ENCODE peak calls at places on chromosomes 1 and 21, in six cellular contexts. One of them, this sample, is unnamed.

GRCh38 chr1:89566761-89567174 is 42.1 kb downstream of the LRRC8B start:
- DNase-seq in cardiac fibroblast: peak; percentile 75
- DNase-seq in dorsolateral prefrontal cortex: peak; percentile 68
- DNase-seq in mammary epithelial cell: no peak
- DNase-seq in upper lobe of right lung: peak; percentile 68
- DNase-seq in IMR-90: peak; percentile 13
- DNase-seq in this sample: peak; percentile 38

GRCh38 chr1:182699673-182700350 is 15.4 kb upstream of the RGS8 start:
- DNase-seq in IMR-90: no peak
- DNase-seq in mammary epithelial cell: no peak
- DNase-seq in upper lobe of right lung: no peak
- DNase-seq in cardiac fibroblast: no peak
- DNase-seq in dorsolateral prefrontal cortex: no peak
- DNase-seq in this sample: no peak

GRCh38 chr1:220281159-220281574 is 8.9 kb upstream of the RAB3GAP2 start:
- DNase-seq in cardiac fibroblast: peak; percentile 47
- DNase-seq in IMR-90: peak; percentile 33
- DNase-seq in mammary epithelial cell: peak; percentile 32
- DNase-seq in upper lobe of right lung: no peak
- DNase-seq in dorsolateral prefrontal cortex: no peak
- DNase-seq in this sample: peak; percentile 61

GRCh38 chr1:201598396-201598795 is 59.5 kb downstream of the NAV1 start:
- DNase-seq in cardiac fibroblast: no peak
- DNase-seq in IMR-90: no peak
- DNase-seq in dorsolateral prefrontal cortex: peak; percentile 26
- DNase-seq in upper lobe of right lung: peak; percentile 32
- DNase-seq in mammary epithelial cell: no peak
- DNase-seq in this sample: no peak

GRCh38 chr1:110076789-110077500 is 6.5 kb upstream of the ALX3 start:
- DNase-seq in dorsolateral prefrontal cortex: no peak
- DNase-seq in mammary epithelial cell: no peak
- DNase-seq in cardiac fibroblast: no peak
- DNase-seq in IMR-90: no peak
- DNase-seq in upper lobe of right lung: no peak
- DNase-seq in this sample: no peak

GRCh38 chr1:172746091-172746949 is 87.4 kb downstream of the FASLG start:
- DNase-seq in IMR-90: peak; percentile 99
- DNase-seq in mammary epithelial cell: peak; percentile 99
- DNase-seq in dorsolateral prefrontal cortex: no peak
- DNase-seq in upper lobe of right lung: no peak
- DNase-seq in cardiac fibroblast: peak; percentile 99
- DNase-seq in this sample: peak; percentile 100

GRCh38 chr1:22418852-22419480 is 32.7 kb upstream of the ZBTB40 start:
- DNase-seq in mammary epithelial cell: no peak
- DNase-seq in IMR-90: peak; percentile 59
- DNase-seq in cardiac fibroblast: peak; percentile 42
- DNase-seq in dorsolateral prefrontal cortex: no peak
- DNase-seq in upper lobe of right lung: no peak
- DNase-seq in this sample: peak; percentile 21

GRCh38 chr21:40731206-40731605 is 115.8 kb downstream of the DSCAM start:
- DNase-seq in cardiac fibroblast: no peak
- DNase-seq in upper lobe of right lung: no peak
- DNase-seq in dorsolateral prefrontal cortex: no peak
- DNase-seq in mammary epithelial cell: no peak
- DNase-seq in IMR-90: no peak
- DNase-seq in this sample: no peak

GRCh38 chr1:155277070-155277895 is at the start of gene HCN3:
- DNase-seq in upper lobe of right lung: peak; percentile 99
- DNase-seq in IMR-90: peak; percentile 93
- DNase-seq in cardiac fibroblast: peak; percentile 96
- DNase-seq in mammary epithelial cell: peak; percentile 90
- DNase-seq in dorsolateral prefrontal cortex: peak; percentile 99
- DNase-seq in this sample: peak; percentile 94

GRCh38 chr1:95642035-95642434 is 408.0 kb downstream of the RWDD3 start:
- DNase-seq in mammary epithelial cell: no peak
- DNase-seq in IMR-90: no peak
- DNase-seq in upper lobe of right lung: no peak
- DNase-seq in dorsolateral prefrontal cortex: no peak
- DNase-seq in cardiac fibroblast: no peak
- DNase-seq in this sample: no peak

GRCh38 chr1:35726814-35727433 is 8.2 kb upstream of the C1orf216 start:
- DNase-seq in cardiac fibroblast: peak; percentile 71
- DNase-seq in upper lobe of right lung: no peak
- DNase-seq in IMR-90: peak; percentile 58
- DNase-seq in mammary epithelial cell: peak; percentile 22
- DNase-seq in dorsolateral prefrontal cortex: peak; percentile 71
- DNase-seq in this sample: peak; percentile 57

GRCh38 chr1:217067642-217068041 is 344.4 kb upstream of the ESRRG start:
- DNase-seq in IMR-90: no peak
- DNase-seq in dorsolateral prefrontal cortex: no peak
- DNase-seq in cardiac fibroblast: no peak
- DNase-seq in upper lobe of right lung: no peak
- DNase-seq in mammary epithelial cell: peak; percentile 56
- DNase-seq in this sample: no peak

GRCh38 chr1:96515430-96515829 is 206.2 kb upstream of the PTBP2 start:
- DNase-seq in dorsolateral prefrontal cortex: no peak
- DNase-seq in upper lobe of right lung: no peak
- DNase-seq in IMR-90: no peak
- DNase-seq in mammary epithelial cell: no peak
- DNase-seq in cardiac fibroblast: no peak
- DNase-seq in this sample: no peak

GRCh38 chr1:81004011-81004410 is 796.7 kb upstream of the ADGRL2 start:
- DNase-seq in upper lobe of right lung: no peak
- DNase-seq in cardiac fibroblast: no peak
- DNase-seq in IMR-90: no peak
- DNase-seq in mammary epithelial cell: no peak
- DNase-seq in dorsolateral prefrontal cortex: no peak
- DNase-seq in this sample: no peak

GRCh38 chr1:228089520-228090380 is 7.2 kb downstream of the ARF1 start:
- DNase-seq in cardiac fibroblast: no peak
- DNase-seq in mammary epithelial cell: no peak
- DNase-seq in upper lobe of right lung: peak; percentile 57
- DNase-seq in IMR-90: no peak
- DNase-seq in dorsolateral prefrontal cortex: peak; percentile 41
- DNase-seq in this sample: no peak

GRCh38 chr1:56456426-56457101 is 122.8 kb downstream of the PLPP3 start:
- DNase-seq in mammary epithelial cell: peak; percentile 58
- DNase-seq in upper lobe of right lung: no peak
- DNase-seq in IMR-90: peak; percentile 84
- DNase-seq in cardiac fibroblast: peak; percentile 86
- DNase-seq in dorsolateral prefrontal cortex: no peak
- DNase-seq in this sample: peak; percentile 93

GRCh38 chr21:36125513-36126121 is 9.3 kb upstream of the CBR3 start:
- DNase-seq in upper lobe of right lung: peak; percentile 70
- DNase-seq in IMR-90: peak; percentile 70
- DNase-seq in dorsolateral prefrontal cortex: no peak
- DNase-seq in mammary epithelial cell: peak; percentile 38
- DNase-seq in cardiac fibroblast: peak; percentile 72
- DNase-seq in this sample: peak; percentile 61

GRCh38 chr1:8911416-8912309 is 33.2 kb upstream of the ENO1 start:
- DNase-seq in cardiac fibroblast: no peak
- DNase-seq in mammary epithelial cell: peak; percentile 76
- DNase-seq in IMR-90: no peak
- DNase-seq in dorsolateral prefrontal cortex: no peak
- DNase-seq in upper lobe of right lung: no peak
- DNase-seq in this sample: no peak

GRCh38 chr1:83961571-83962295 is 37.2 kb downstream of the TTLL7 start:
- DNase-seq in IMR-90: peak; percentile 15
- DNase-seq in mammary epithelial cell: no peak
- DNase-seq in upper lobe of right lung: no peak
- DNase-seq in cardiac fibroblast: peak; percentile 25
- DNase-seq in dorsolateral prefrontal cortex: no peak
- DNase-seq in this sample: peak; percentile 18
- H3K4me3 ChIP-seq in IMR-90: no peak overlapping the region
- H3K4me3 ChIP-seq in mammary epithelial cell: no peak overlapping the region
- H3K4me3 ChIP-seq in upper lobe of right lung: no peak overlapping the region
- H3K4me3 ChIP-seq in cardiac fibroblast: no peak overlapping the region
- H3K4me3 ChIP-seq in dorsolateral prefrontal cortex: peak overlapping the region; percentile 15
- H3K4me3 ChIP-seq in this sample: no peak overlapping the region

GRCh38 chr1:94022471-94023189 is 98.3 kb downstream of the ABCA4 start:
- DNase-seq in IMR-90: peak; percentile 96
- DNase-seq in cardiac fibroblast: peak; percentile 98
- DNase-seq in dorsolateral prefrontal cortex: no peak
- DNase-seq in upper lobe of right lung: no peak
- DNase-seq in mammary epithelial cell: peak; percentile 96
- DNase-seq in this sample: peak; percentile 98
- TF ChIP-seq CTCF in IMR-90: no peak
- TF ChIP-seq CTCF in cardiac fibroblast: no peak
- TF ChIP-seq CTCF in dorsolateral prefrontal cortex: no peak
- TF ChIP-seq CTCF in upper lobe of right lung: no peak
- TF ChIP-seq CTCF in mammary epithelial cell: peak; percentile 14
- TF ChIP-seq CTCF in this sample: no peak

GRCh38 chr1:20609541-20609940 is 20.6 kb downstream of the CDA start:
- DNase-seq in mammary epithelial cell: no peak
- DNase-seq in IMR-90: no peak
- DNase-seq in upper lobe of right lung: no peak
- DNase-seq in cardiac fibroblast: no peak
- DNase-seq in dorsolateral prefrontal cortex: no peak
- DNase-seq in this sample: no peak
- H3K4me3 ChIP-seq in mammary epithelial cell: no peak overlapping the region
- H3K4me3 ChIP-seq in IMR-90: no peak overlapping the region
- H3K4me3 ChIP-seq in upper lobe of right lung: no peak overlapping the region
- H3K4me3 ChIP-seq in cardiac fibroblast: no peak overlapping the region
- H3K4me3 ChIP-seq in dorsolateral prefrontal cortex: no peak overlapping the region
- H3K4me3 ChIP-seq in this sample: no peak overlapping the region

DNA sequence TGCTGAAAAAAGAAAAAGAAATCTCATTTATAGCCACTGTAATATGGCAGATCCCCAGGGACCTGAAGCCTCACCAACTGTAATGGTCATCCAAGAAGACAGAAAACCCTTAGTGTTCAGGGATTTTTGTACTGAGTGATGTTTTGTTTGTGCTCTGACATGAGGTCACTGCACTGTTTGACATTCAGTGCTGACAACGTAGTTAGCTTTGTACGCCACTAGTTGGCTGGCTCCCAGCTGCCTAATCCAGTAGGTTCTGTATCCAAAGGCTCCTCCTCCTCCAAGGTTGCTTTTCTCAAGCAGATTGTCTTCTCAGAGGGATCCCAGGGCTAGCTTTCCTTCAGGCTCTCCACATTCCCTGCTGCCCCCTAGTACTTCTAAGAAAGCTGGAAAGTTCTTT is 9.5 kb upstream of the YRDC start:
- DNase-seq in IMR-90: peak; percentile 40
- DNase-seq in cardiac fibroblast: no peak
- DNase-seq in dorsolateral prefrontal cortex: peak; percentile 64
- DNase-seq in mammary epithelial cell: no peak
- DNase-seq in upper lobe of right lung: no peak
- DNase-seq in this sample: peak; percentile 53
- TF ChIP-seq CTCF in IMR-90: no peak
- TF ChIP-seq CTCF in cardiac fibroblast: no peak
- TF ChIP-seq CTCF in dorsolateral prefrontal cortex: no peak
- TF ChIP-seq CTCF in mammary epithelial cell: no peak
- TF ChIP-seq CTCF in upper lobe of right lung: no peak
- TF ChIP-seq CTCF in this sample: no peak

GRCh38 chr1:207791290-207791689 is 39.4 kb downstream of the CD46 start:
- DNase-seq in IMR-90: no peak
- DNase-seq in mammary epithelial cell: no peak
- DNase-seq in cardiac fibroblast: no peak
- DNase-seq in dorsolateral prefrontal cortex: no peak
- DNase-seq in upper lobe of right lung: no peak
- DNase-seq in this sample: no peak

GRCh38 chr1:207793327-207793726 is 41.5 kb downstream of the CD46 start:
- DNase-seq in cardiac fibroblast: no peak
- DNase-seq in dorsolateral prefrontal cortex: no peak
- DNase-seq in IMR-90: no peak
- DNase-seq in mammary epithelial cell: no peak
- DNase-seq in upper lobe of right lung: no peak
- DNase-seq in this sample: no peak

GRCh38 chr1:207789792-207790787 is 38.2 kb downstream of the CD46 start:
- DNase-seq in upper lobe of right lung: no peak
- DNase-seq in IMR-90: peak; percentile 43
- DNase-seq in mammary epithelial cell: peak; percentile 52
- DNase-seq in dorsolateral prefrontal cortex: no peak
- DNase-seq in cardiac fibroblast: no peak
- DNase-seq in this sample: no peak

GRCh38 chr1:207787776-207788175 is 35.9 kb downstream of the CD46 start:
- DNase-seq in mammary epithelial cell: peak; percentile 53
- DNase-seq in cardiac fibroblast: peak; percentile 43
- DNase-seq in dorsolateral prefrontal cortex: no peak
- DNase-seq in IMR-90: peak; percentile 46
- DNase-seq in upper lobe of right lung: no peak
- DNase-seq in this sample: peak; percentile 37

GRCh38 chr1:207789386-207789785 is 37.5 kb downstream of the CD46 start:
- DNase-seq in cardiac fibroblast: no peak
- DNase-seq in IMR-90: no peak
- DNase-seq in mammary epithelial cell: no peak
- DNase-seq in upper lobe of right lung: no peak
- DNase-seq in dorsolateral prefrontal cortex: no peak
- DNase-seq in this sample: no peak
- H3K4me3 ChIP-seq in cardiac fibroblast: no peak overlapping the region
- H3K4me3 ChIP-seq in IMR-90: no peak overlapping the region
- H3K4me3 ChIP-seq in mammary epithelial cell: no peak overlapping the region
- H3K4me3 ChIP-seq in upper lobe of right lung: no peak overlapping the region
- H3K4me3 ChIP-seq in dorsolateral prefrontal cortex: no peak overlapping the region
- H3K4me3 ChIP-seq in this sample: no peak overlapping the region

GRCh38 chr1:237041795-237042466 is at the start of gene RYR2:
- DNase-seq in mammary epithelial cell: no peak
- DNase-seq in dorsolateral prefrontal cortex: peak; percentile 52
- DNase-seq in IMR-90: no peak
- DNase-seq in upper lobe of right lung: no peak
- DNase-seq in cardiac fibroblast: no peak
- DNase-seq in this sample: no peak
- TF ChIP-seq CTCF in mammary epithelial cell: peak; percentile 30
- TF ChIP-seq CTCF in dorsolateral prefrontal cortex: peak; percentile 63
- TF ChIP-seq CTCF in IMR-90: no peak
- TF ChIP-seq CTCF in upper lobe of right lung: peak; percentile 54
- TF ChIP-seq CTCF in cardiac fibroblast: peak; percentile 3
- TF ChIP-seq CTCF in this sample: no peak

DNA sequence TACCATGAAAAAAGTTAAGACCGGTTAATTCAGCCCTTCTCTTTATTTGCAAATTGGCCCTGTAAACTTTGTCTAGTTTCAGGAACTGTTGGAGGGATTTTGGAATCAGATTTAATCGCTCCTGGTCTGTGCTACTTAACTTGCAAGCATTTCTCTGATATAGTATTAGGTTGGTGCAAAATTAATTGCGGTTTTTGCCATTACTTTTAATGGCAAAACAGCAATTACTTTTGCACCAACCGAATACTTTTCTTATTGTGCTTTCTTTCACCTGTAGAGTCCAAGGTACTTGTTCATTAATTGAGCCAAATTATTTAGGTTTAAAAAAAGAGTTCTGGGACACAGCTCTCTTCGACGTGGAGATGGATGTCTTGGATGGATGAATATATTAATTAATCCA is 92.8 kb upstream of the HNRNPU start:
- DNase-seq in IMR-90: no peak
- DNase-seq in upper lobe of right lung: no peak
- DNase-seq in dorsolateral prefrontal cortex: no peak
- DNase-seq in mammary epithelial cell: no peak
- DNase-seq in cardiac fibroblast: no peak
- DNase-seq in this sample: no peak
- H3K4me3 ChIP-seq in IMR-90: no peak overlapping the region
- H3K4me3 ChIP-seq in upper lobe of right lung: no peak overlapping the region
- H3K4me3 ChIP-seq in dorsolateral prefrontal cortex: no peak overlapping the region
- H3K4me3 ChIP-seq in mammary epithelial cell: no peak overlapping the region
- H3K4me3 ChIP-seq in cardiac fibroblast: no peak overlapping the region
- H3K4me3 ChIP-seq in this sample: no peak overlapping the region

GRCh38 chr1:83588140-83588539 is 410.8 kb downstream of the TTLL7 start:
- DNase-seq in cardiac fibroblast: no peak
- DNase-seq in dorsolateral prefrontal cortex: no peak
- DNase-seq in IMR-90: no peak
- DNase-seq in upper lobe of right lung: no peak
- DNase-seq in mammary epithelial cell: no peak
- DNase-seq in this sample: no peak

GRCh38 chr1:83581747-83582146 is 417.2 kb downstream of the TTLL7 start:
- DNase-seq in cardiac fibroblast: no peak
- DNase-seq in dorsolateral prefrontal cortex: no peak
- DNase-seq in upper lobe of right lung: no peak
- DNase-seq in IMR-90: no peak
- DNase-seq in mammary epithelial cell: no peak
- DNase-seq in this sample: no peak

GRCh38 chr1:83583351-83584014 is 415.4 kb downstream of the TTLL7 start:
- DNase-seq in IMR-90: no peak
- DNase-seq in upper lobe of right lung: no peak
- DNase-seq in mammary epithelial cell: no peak
- DNase-seq in cardiac fibroblast: no peak
- DNase-seq in dorsolateral prefrontal cortex: no peak
- DNase-seq in this sample: peak; percentile 10
- TF ChIP-seq CTCF in IMR-90: no peak
- TF ChIP-seq CTCF in upper lobe of right lung: no peak
- TF ChIP-seq CTCF in mammary epithelial cell: peak; percentile 16
- TF ChIP-seq CTCF in cardiac fibroblast: no peak
- TF ChIP-seq CTCF in dorsolateral prefrontal cortex: peak; percentile 23
- TF ChIP-seq CTCF in this sample: peak; percentile 24